ENCODE peak calls at places on chromosomes 13 and 19, in seven cellular contexts. One of them, this sample, is unnamed.

GRCh38 chr19:48400018-48400742 is 6.7 kb downstream of the GRIN2D start:
- DNase-seq in iris pigment epithelial cell: peak; percentile 89
- DNase-seq in choroid plexus epithelial cell: peak; percentile 91
- DNase-seq in right cardiac atrium: peak; percentile 87
- DNase-seq in H9: peak; percentile 98
- DNase-seq in midbrain: no peak
- DNase-seq in kidney tubule cell: no peak
- DNase-seq in this sample: peak; percentile 79

GRCh38 chr13:111654531-111654930 is 334.1 kb downstream of the TEX29 start:
- DNase-seq in iris pigment epithelial cell: no peak
- DNase-seq in choroid plexus epithelial cell: no peak
- DNase-seq in right cardiac atrium: no peak
- DNase-seq in H9: peak; percentile 15
- DNase-seq in midbrain: no peak
- DNase-seq in kidney tubule cell: no peak
- DNase-seq in this sample: no peak

GRCh38 chr19:13784731-13785452 is 10.4 kb upstream of the ZSWIM4 start:
- DNase-seq in iris pigment epithelial cell: peak; percentile 63
- DNase-seq in choroid plexus epithelial cell: peak; percentile 75
- DNase-seq in right cardiac atrium: peak; percentile 92
- DNase-seq in H9: peak; percentile 85
- DNase-seq in midbrain: peak; percentile 42
- DNase-seq in kidney tubule cell: peak; percentile 52
- DNase-seq in this sample: peak; percentile 73

GRCh38 chr13:39130298-39130697 is 92.0 kb downstream of the NHLRC3 start:
- DNase-seq in iris pigment epithelial cell: no peak
- DNase-seq in choroid plexus epithelial cell: no peak
- DNase-seq in right cardiac atrium: no peak
- DNase-seq in H9: peak; percentile 38
- DNase-seq in midbrain: no peak
- DNase-seq in kidney tubule cell: no peak
- DNase-seq in this sample: no peak

GRCh38 chr13:83117046-83117445 is 765.2 kb downstream of the SLITRK1 start:
- DNase-seq in iris pigment epithelial cell: no peak
- DNase-seq in choroid plexus epithelial cell: no peak
- DNase-seq in right cardiac atrium: no peak
- DNase-seq in H9: no peak
- DNase-seq in midbrain: no peak
- DNase-seq in kidney tubule cell: peak; percentile 2
- DNase-seq in this sample: no peak

GRCh38 chr13:20609145-20609544 is 42.2 kb downstream of the IFT88 start:
- DNase-seq in iris pigment epithelial cell: peak; percentile 96
- DNase-seq in choroid plexus epithelial cell: peak; percentile 77
- DNase-seq in right cardiac atrium: no peak
- DNase-seq in H9: no peak
- DNase-seq in midbrain: peak; percentile 56
- DNase-seq in kidney tubule cell: no peak
- DNase-seq in this sample: peak; percentile 86

GRCh38 chr13:64525687-64526086 is 2704.4 kb downstream of the PCDH9 start:
- DNase-seq in iris pigment epithelial cell: no peak
- DNase-seq in choroid plexus epithelial cell: no peak
- DNase-seq in right cardiac atrium: peak; percentile 23
- DNase-seq in H9: no peak
- DNase-seq in midbrain: no peak
- DNase-seq in kidney tubule cell: no peak
- DNase-seq in this sample: no peak

GRCh38 chr19:11781295-11782057 is 14.7 kb downstream of the ZNF441 start:
- DNase-seq in iris pigment epithelial cell: no peak
- DNase-seq in choroid plexus epithelial cell: no peak
- DNase-seq in right cardiac atrium: no peak
- DNase-seq in H9: no peak
- DNase-seq in midbrain: no peak
- DNase-seq in kidney tubule cell: no peak
- DNase-seq in this sample: no peak

GRCh38 chr13:84951128-84951527 is 848.1 kb downstream of the SLITRK6 start:
- DNase-seq in iris pigment epithelial cell: no peak
- DNase-seq in choroid plexus epithelial cell: no peak
- DNase-seq in right cardiac atrium: no peak
- DNase-seq in H9: no peak
- DNase-seq in midbrain: no peak
- DNase-seq in kidney tubule cell: no peak
- DNase-seq in this sample: no peak

GRCh38 chr19:13277104-13277809 is 127.0 kb downstream of the IER2 start:
- DNase-seq in iris pigment epithelial cell: peak; percentile 64
- DNase-seq in choroid plexus epithelial cell: peak; percentile 83
- DNase-seq in right cardiac atrium: peak; percentile 69
- DNase-seq in H9: peak; percentile 61
- DNase-seq in midbrain: peak; percentile 66
- DNase-seq in kidney tubule cell: peak; percentile 71
- DNase-seq in this sample: peak; percentile 85